ENCODE peak calls at places on chromosomes 13 and 19, in four cellular contexts. One of them, this sample, is unnamed.

GRCh38 chr19:38953677-38954076 is 21.9 kb downstream of the FBXO17 start:
- DNase-seq in spleen: peak
- DNase-seq in activated CD4-positive, alpha-beta memory T cell treated with anti-CD3 and anti-CD28 coated beads, Interleukin-2, amount 10 ng/mL, durations not matched to agents 7 days and 5 days: no peak
- DNase-seq in uterus: no peak
- DNase-seq in this sample: no peak

GRCh38 chr13:67355791-67356190 is 125.7 kb upstream of the PCDH9 start:
- DNase-seq in spleen: no peak
- DNase-seq in activated CD4-positive, alpha-beta memory T cell treated with anti-CD3 and anti-CD28 coated beads, Interleukin-2, amount 10 ng/mL, durations not matched to agents 7 days and 5 days: no peak
- DNase-seq in uterus: no peak
- DNase-seq in this sample: no peak

GRCh38 chr13:107252021-107252420 is 684.1 kb upstream of the ARGLU1 start:
- DNase-seq in uterus: no peak
- DNase-seq in spleen: no peak
- DNase-seq in activated CD4-positive, alpha-beta memory T cell treated with anti-CD3 and anti-CD28 coated beads, Interleukin-2, amount 10 ng/mL, durations not matched to agents 7 days and 5 days: no peak
- DNase-seq in this sample: no peak

GRCh38 chr13:95403349-95404140 is 102.3 kb upstream of the ABCC4 start:
- DNase-seq in activated CD4-positive, alpha-beta memory T cell treated with anti-CD3 and anti-CD28 coated beads, Interleukin-2, amount 10 ng/mL, durations not matched to agents 7 days and 5 days: no peak
- DNase-seq in uterus: no peak
- DNase-seq in spleen: no peak
- DNase-seq in this sample: peak

GRCh38 chr13:102598061-102598460 is 1.3 kb downstream of the TPP2 start:
- DNase-seq in uterus: no peak
- DNase-seq in activated CD4-positive, alpha-beta memory T cell treated with anti-CD3 and anti-CD28 coated beads, Interleukin-2, amount 10 ng/mL, durations not matched to agents 7 days and 5 days: no peak
- DNase-seq in spleen: no peak
- DNase-seq in this sample: no peak

GRCh38 chr19:55400281-55401087 is 7.1 kb downstream of the UBE2S start:
- DNase-seq in activated CD4-positive, alpha-beta memory T cell treated with anti-CD3 and anti-CD28 coated beads, Interleukin-2, amount 10 ng/mL, durations not matched to agents 7 days and 5 days: no peak
- DNase-seq in spleen: no peak
- DNase-seq in uterus: no peak
- DNase-seq in this sample: no peak

GRCh38 chr13:25588336-25589060 is 216.7 kb downstream of the ATP8A2 start:
- DNase-seq in uterus: no peak
- DNase-seq in spleen: no peak
- DNase-seq in activated CD4-positive, alpha-beta memory T cell treated with anti-CD3 and anti-CD28 coated beads, Interleukin-2, amount 10 ng/mL, durations not matched to agents 7 days and 5 days: no peak
- DNase-seq in this sample: no peak

GRCh38 chr19:32543107-32543900 is 37.7 kb upstream of the PDCD5 start:
- DNase-seq in uterus: no peak
- DNase-seq in activated CD4-positive, alpha-beta memory T cell treated with anti-CD3 and anti-CD28 coated beads, Interleukin-2, amount 10 ng/mL, durations not matched to agents 7 days and 5 days: no peak
- DNase-seq in spleen: no peak
- DNase-seq in this sample: no peak

GRCh38 chr19:38737297-38737865 is 6.9 kb downstream of the CAPN12 start:
- DNase-seq in uterus: no peak
- DNase-seq in spleen: no peak
- DNase-seq in activated CD4-positive, alpha-beta memory T cell treated with anti-CD3 and anti-CD28 coated beads, Interleukin-2, amount 10 ng/mL, durations not matched to agents 7 days and 5 days: no peak
- DNase-seq in this sample: no peak

This sample was measured in A673.